ENCODE peak calls at places on chromosomes 12 and 14, in seven cellular contexts. One of them, this sample, is unnamed.

GRCh38 chr12:111387747-111388365 is 17.9 kb upstream of the SH2B3 start:
- DNase-seq in WTC11: no peak
- DNase-seq in activated naive CD8-positive, alpha-beta T cell treated with anti-CD3 and anti-CD28 coated beads, Interleukin-2, amount 50 U/mL, for 24 hours: no peak
- DNase-seq in HTR-8/SVneo: no peak
- DNase-seq in AG10803: no peak
- DNase-seq in stimulated activated CD8-positive, alpha-beta memory T cell treated with anti-CD3 and anti-CD28 coated beads, Interleukin-12 subunit alpha, Interleukin-12 subunit beta, amount 100 ng/mL, for 1 hour: no peak
- DNase-seq in HCEC 1CT: no peak
- DNase-seq in this sample: no peak

GRCh38 chr12:211639-212382 is 2.1 kb downstream of the SLC6A12 start:
- DNase-seq in HCEC 1CT: no peak
- DNase-seq in stimulated activated CD8-positive, alpha-beta memory T cell treated with anti-CD3 and anti-CD28 coated beads, Interleukin-12 subunit alpha, Interleukin-12 subunit beta, amount 100 ng/mL, for 1 hour: no peak
- DNase-seq in HTR-8/SVneo: no peak
- DNase-seq in WTC11: no peak
- DNase-seq in AG10803: no peak
- DNase-seq in activated naive CD8-positive, alpha-beta T cell treated with anti-CD3 and anti-CD28 coated beads, Interleukin-2, amount 50 U/mL, for 24 hours: no peak
- DNase-seq in this sample: no peak

GRCh38 chr12:22396253-22396652 is 61.7 kb upstream of the ST8SIA1 start:
- DNase-seq in HTR-8/SVneo: no peak
- DNase-seq in HCEC 1CT: no peak
- DNase-seq in activated naive CD8-positive, alpha-beta T cell treated with anti-CD3 and anti-CD28 coated beads, Interleukin-2, amount 50 U/mL, for 24 hours: no peak
- DNase-seq in WTC11: no peak
- DNase-seq in AG10803: no peak
- DNase-seq in stimulated activated CD8-positive, alpha-beta memory T cell treated with anti-CD3 and anti-CD28 coated beads, Interleukin-12 subunit alpha, Interleukin-12 subunit beta, amount 100 ng/mL, for 1 hour: no peak
- DNase-seq in this sample: no peak

GRCh38 chr14:105525861-105526780 is at the start of gene TMEM121:
- DNase-seq in HCEC 1CT: no peak
- DNase-seq in HTR-8/SVneo: no peak
- DNase-seq in activated naive CD8-positive, alpha-beta T cell treated with anti-CD3 and anti-CD28 coated beads, Interleukin-2, amount 50 U/mL, for 24 hours: peak
- DNase-seq in stimulated activated CD8-positive, alpha-beta memory T cell treated with anti-CD3 and anti-CD28 coated beads, Interleukin-12 subunit alpha, Interleukin-12 subunit beta, amount 100 ng/mL, for 1 hour: no peak
- DNase-seq in AG10803: no peak
- DNase-seq in WTC11: peak
- DNase-seq in this sample: peak

GRCh38 chr12:22307811-22308210 is 26.7 kb downstream of the ST8SIA1 start:
- DNase-seq in stimulated activated CD8-positive, alpha-beta memory T cell treated with anti-CD3 and anti-CD28 coated beads, Interleukin-12 subunit alpha, Interleukin-12 subunit beta, amount 100 ng/mL, for 1 hour: no peak
- DNase-seq in HCEC 1CT: no peak
- DNase-seq in HTR-8/SVneo: no peak
- DNase-seq in AG10803: no peak
- DNase-seq in activated naive CD8-positive, alpha-beta T cell treated with anti-CD3 and anti-CD28 coated beads, Interleukin-2, amount 50 U/mL, for 24 hours: no peak
- DNase-seq in WTC11: no peak
- DNase-seq in this sample: no peak

GRCh38 chr12:44526655-44527199 is 349.4 kb downstream of the NELL2 start:
- DNase-seq in HTR-8/SVneo: no peak
- DNase-seq in HCEC 1CT: no peak
- DNase-seq in stimulated activated CD8-positive, alpha-beta memory T cell treated with anti-CD3 and anti-CD28 coated beads, Interleukin-12 subunit alpha, Interleukin-12 subunit beta, amount 100 ng/mL, for 1 hour: no peak
- DNase-seq in activated naive CD8-positive, alpha-beta T cell treated with anti-CD3 and anti-CD28 coated beads, Interleukin-2, amount 50 U/mL, for 24 hours: no peak
- DNase-seq in WTC11: no peak
- DNase-seq in AG10803: no peak
- DNase-seq in this sample: no peak

GRCh38 chr12:121232163-121232562 is 22.2 kb downstream of the P2RX4 start:
- DNase-seq in activated naive CD8-positive, alpha-beta T cell treated with anti-CD3 and anti-CD28 coated beads, Interleukin-2, amount 50 U/mL, for 24 hours: no peak
- DNase-seq in HTR-8/SVneo: no peak
- DNase-seq in stimulated activated CD8-positive, alpha-beta memory T cell treated with anti-CD3 and anti-CD28 coated beads, Interleukin-12 subunit alpha, Interleukin-12 subunit beta, amount 100 ng/mL, for 1 hour: no peak
- DNase-seq in WTC11: no peak
- DNase-seq in HCEC 1CT: no peak
- DNase-seq in AG10803: no peak
- DNase-seq in this sample: no peak

GRCh38 chr12:75086086-75087038 is 123.3 kb downstream of the KCNC2 start:
- DNase-seq in HTR-8/SVneo: no peak
- DNase-seq in AG10803: peak
- DNase-seq in WTC11: no peak
- DNase-seq in activated naive CD8-positive, alpha-beta T cell treated with anti-CD3 and anti-CD28 coated beads, Interleukin-2, amount 50 U/mL, for 24 hours: no peak
- DNase-seq in HCEC 1CT: peak
- DNase-seq in stimulated activated CD8-positive, alpha-beta memory T cell treated with anti-CD3 and anti-CD28 coated beads, Interleukin-12 subunit alpha, Interleukin-12 subunit beta, amount 100 ng/mL, for 1 hour: no peak
- DNase-seq in this sample: no peak

GRCh38 chr12:104815935-104816334 is 142.2 kb downstream of the SLC41A2 start:
- DNase-seq in HTR-8/SVneo: no peak
- DNase-seq in stimulated activated CD8-positive, alpha-beta memory T cell treated with anti-CD3 and anti-CD28 coated beads, Interleukin-12 subunit alpha, Interleukin-12 subunit beta, amount 100 ng/mL, for 1 hour: no peak
- DNase-seq in HCEC 1CT: no peak
- DNase-seq in AG10803: no peak
- DNase-seq in WTC11: no peak
- DNase-seq in activated naive CD8-positive, alpha-beta T cell treated with anti-CD3 and anti-CD28 coated beads, Interleukin-2, amount 50 U/mL, for 24 hours: no peak
- DNase-seq in this sample: no peak

GRCh38 chr12:66235626-66236281 is 46.7 kb downstream of the IRAK3 start:
- DNase-seq in AG10803: peak
- DNase-seq in stimulated activated CD8-positive, alpha-beta memory T cell treated with anti-CD3 and anti-CD28 coated beads, Interleukin-12 subunit alpha, Interleukin-12 subunit beta, amount 100 ng/mL, for 1 hour: no peak
- DNase-seq in WTC11: no peak
- DNase-seq in HTR-8/SVneo: peak
- DNase-seq in HCEC 1CT: no peak
- DNase-seq in activated naive CD8-positive, alpha-beta T cell treated with anti-CD3 and anti-CD28 coated beads, Interleukin-2, amount 50 U/mL, for 24 hours: no peak
- DNase-seq in this sample: no peak

GRCh38 chr14:104723651-104724406 is at the start of gene ADSS1:
- DNase-seq in HTR-8/SVneo: peak
- DNase-seq in stimulated activated CD8-positive, alpha-beta memory T cell treated with anti-CD3 and anti-CD28 coated beads, Interleukin-12 subunit alpha, Interleukin-12 subunit beta, amount 100 ng/mL, for 1 hour: peak
- DNase-seq in HCEC 1CT: peak
- DNase-seq in activated naive CD8-positive, alpha-beta T cell treated with anti-CD3 and anti-CD28 coated beads, Interleukin-2, amount 50 U/mL, for 24 hours: peak
- DNase-seq in WTC11: peak
- DNase-seq in AG10803: peak
- DNase-seq in this sample: no peak

GRCh38 chr14:98903371-98903770 is 368.6 kb downstream of the BCL11B start:
- DNase-seq in HCEC 1CT: no peak
- DNase-seq in activated naive CD8-positive, alpha-beta T cell treated with anti-CD3 and anti-CD28 coated beads, Interleukin-2, amount 50 U/mL, for 24 hours: no peak
- DNase-seq in stimulated activated CD8-positive, alpha-beta memory T cell treated with anti-CD3 and anti-CD28 coated beads, Interleukin-12 subunit alpha, Interleukin-12 subunit beta, amount 100 ng/mL, for 1 hour: no peak
- DNase-seq in AG10803: no peak
- DNase-seq in WTC11: no peak
- DNase-seq in HTR-8/SVneo: no peak
- DNase-seq in this sample: no peak

GRCh38 chr12:5568325-5568981 is 136.5 kb downstream of the NTF3 start:
- DNase-seq in AG10803: no peak
- DNase-seq in stimulated activated CD8-positive, alpha-beta memory T cell treated with anti-CD3 and anti-CD28 coated beads, Interleukin-12 subunit alpha, Interleukin-12 subunit beta, amount 100 ng/mL, for 1 hour: no peak
- DNase-seq in activated naive CD8-positive, alpha-beta T cell treated with anti-CD3 and anti-CD28 coated beads, Interleukin-2, amount 50 U/mL, for 24 hours: no peak
- DNase-seq in HCEC 1CT: no peak
- DNase-seq in WTC11: no peak
- DNase-seq in HTR-8/SVneo: no peak
- DNase-seq in this sample: peak

GRCh38 chr12:97560766-97561165 is 98.2 kb downstream of the RMST start:
- DNase-seq in HCEC 1CT: no peak
- DNase-seq in WTC11: no peak
- DNase-seq in activated naive CD8-positive, alpha-beta T cell treated with anti-CD3 and anti-CD28 coated beads, Interleukin-2, amount 50 U/mL, for 24 hours: no peak
- DNase-seq in stimulated activated CD8-positive, alpha-beta memory T cell treated with anti-CD3 and anti-CD28 coated beads, Interleukin-12 subunit alpha, Interleukin-12 subunit beta, amount 100 ng/mL, for 1 hour: no peak
- DNase-seq in AG10803: no peak
- DNase-seq in HTR-8/SVneo: no peak
- DNase-seq in this sample: no peak

GRCh38 chr14:22052795-22053194 is 379.2 kb upstream of the OR4E1 start:
- DNase-seq in stimulated activated CD8-positive, alpha-beta memory T cell treated with anti-CD3 and anti-CD28 coated beads, Interleukin-12 subunit alpha, Interleukin-12 subunit beta, amount 100 ng/mL, for 1 hour: no peak
- DNase-seq in HTR-8/SVneo: no peak
- DNase-seq in AG10803: no peak
- DNase-seq in WTC11: no peak
- DNase-seq in activated naive CD8-positive, alpha-beta T cell treated with anti-CD3 and anti-CD28 coated beads, Interleukin-2, amount 50 U/mL, for 24 hours: no peak
- DNase-seq in HCEC 1CT: no peak
- DNase-seq in this sample: no peak

GRCh38 chr14:92352158-92352985 is 29.4 kb downstream of the SLC24A4 start:
- DNase-seq in activated naive CD8-positive, alpha-beta T cell treated with anti-CD3 and anti-CD28 coated beads, Interleukin-2, amount 50 U/mL, for 24 hours: peak
- DNase-seq in WTC11: peak
- DNase-seq in AG10803: peak
- DNase-seq in stimulated activated CD8-positive, alpha-beta memory T cell treated with anti-CD3 and anti-CD28 coated beads, Interleukin-12 subunit alpha, Interleukin-12 subunit beta, amount 100 ng/mL, for 1 hour: peak
- DNase-seq in HTR-8/SVneo: peak
- DNase-seq in HCEC 1CT: peak
- DNase-seq in this sample: no peak

GRCh38 chr14:104341532-104342434 is 203.4 kb downstream of the KIF26A start:
- DNase-seq in HTR-8/SVneo: peak
- DNase-seq in stimulated activated CD8-positive, alpha-beta memory T cell treated with anti-CD3 and anti-CD28 coated beads, Interleukin-12 subunit alpha, Interleukin-12 subunit beta, amount 100 ng/mL, for 1 hour: no peak
- DNase-seq in AG10803: peak
- DNase-seq in HCEC 1CT: no peak
- DNase-seq in WTC11: peak
- DNase-seq in activated naive CD8-positive, alpha-beta T cell treated with anti-CD3 and anti-CD28 coated beads, Interleukin-2, amount 50 U/mL, for 24 hours: peak
- DNase-seq in this sample: peak

GRCh38 chr14:50399251-50400032 is 2.8 kb upstream of the CDKL1 start:
- DNase-seq in AG10803: peak
- DNase-seq in stimulated activated CD8-positive, alpha-beta memory T cell treated with anti-CD3 and anti-CD28 coated beads, Interleukin-12 subunit alpha, Interleukin-12 subunit beta, amount 100 ng/mL, for 1 hour: no peak
- DNase-seq in activated naive CD8-positive, alpha-beta T cell treated with anti-CD3 and anti-CD28 coated beads, Interleukin-2, amount 50 U/mL, for 24 hours: no peak
- DNase-seq in HTR-8/SVneo: no peak
- DNase-seq in WTC11: no peak
- DNase-seq in HCEC 1CT: peak
- DNase-seq in this sample: no peak

GRCh38 chr14:101853455-101854018 is 92.0 kb downstream of the PPP2R5C start:
- DNase-seq in WTC11: no peak
- DNase-seq in HTR-8/SVneo: no peak
- DNase-seq in HCEC 1CT: no peak
- DNase-seq in stimulated activated CD8-positive, alpha-beta memory T cell treated with anti-CD3 and anti-CD28 coated beads, Interleukin-12 subunit alpha, Interleukin-12 subunit beta, amount 100 ng/mL, for 1 hour: no peak
- DNase-seq in activated naive CD8-positive, alpha-beta T cell treated with anti-CD3 and anti-CD28 coated beads, Interleukin-2, amount 50 U/mL, for 24 hours: no peak
- DNase-seq in AG10803: no peak
- DNase-seq in this sample: no peak